ENCODE peak calls at places on chromosomes 5 and 9, in five cellular contexts. Z is H9, G is heart right ventricle, X is GM23248, W is psoas muscle. A is an unnamed sample. For H3K4me1, the result is how much of the 10 kb centered on the place peaks cover.

GRCh38 chr5:168681556-168682183 is 102.5 kb upstream of the PANK3 start:
- DNase-seq in Z (peak), G (peak), X (peak), W (peak), A (no peak)

GRCh38 chr5:141704782-141705297 is 22.8 kb upstream of the ARAP3 start:
- DNase-seq in Z (no peak), G (no peak), X (no peak), W (no peak), A (no peak)

GRCh38 chr5:116787570-116787969 is 212.9 kb upstream of the SEMA6A start:
- DNase-seq in Z (no peak), G (no peak), X (no peak), W (no peak), A (no peak)

GRCh38 chr9:137619240-137620090 is 660 bp downstream of the EHMT1 start:
- DNase-seq in Z (no peak), G (no peak), X (peak), W (peak), A (no peak)

GRCh38 chr5:79484731-79485130 is 29.2 kb downstream of the HOMER1 start:
- DNase-seq in Z (no peak), G (no peak), X (peak), W (no peak), A (no peak)

GRCh38 chr9:102867488-102867887 is 127.6 kb upstream of the CYLC2 start:
- DNase-seq in Z (no peak), G (peak), X (no peak), W (no peak), A (no peak)

GRCh38 chr5:42691413-42691861 is 65.2 kb upstream of the CCDC152 start:
- DNase-seq in Z (no peak), G (peak), X (no peak), W (no peak), A (no peak)

GRCh38 chr5:165014439-165014838 is 1509.0 kb downstream of the MAT2B start:
- DNase-seq in Z (no peak), G (no peak), X (no peak), W (no peak), A (no peak)

GRCh38 chr9:134622896-134623407 is 18.7 kb upstream of the COL5A1 start:
- DNase-seq in Z (peak), G (no peak), X (no peak), W (no peak), A (no peak)

GRCh38 chr5:178644826-178645545 is 18.1 kb upstream of the CLK4 start:
- DNase-seq in Z (no peak), G (no peak), X (peak), W (no peak), A (no peak)

GRCh38 chr5:31161772-31162171 is 31.7 kb upstream of the CDH6 start:
- DNase-seq in Z (no peak), G (no peak), X (peak), W (no peak), A (no peak)

GRCh38 chr9:2055203-2055658 is 40.1 kb downstream of the SMARCA2 start:
- DNase-seq in Z (no peak), G (no peak), X (peak), W (no peak), A (no peak)

GRCh38 chr9:107142430-107142829 is 140.6 kb upstream of the RAD23B start:
- DNase-seq in Z (no peak), G (peak), X (no peak), W (no peak), A (no peak)

GRCh38 chr9:107147134-107147533 is 135.9 kb upstream of the RAD23B start:
- DNase-seq in Z (no peak), G (no peak), X (no peak), W (no peak), A (no peak)

GRCh38 chr9:107141967-107142366 is 141.1 kb upstream of the RAD23B start:
- DNase-seq in Z (no peak), G (no peak), X (peak), W (no peak), A (no peak)

GRCh38 chr9:107142896-107143603 is 140.0 kb upstream of the RAD23B start:
- DNase-seq in Z (no peak), G (no peak), X (peak), W (no peak), A (no peak)

GRCh38 chr9:107144475-107144874 is 138.6 kb upstream of the RAD23B start:
- DNase-seq in Z (no peak), G (no peak), X (no peak), W (no peak), A (no peak)
- H3K4me1 ChIP-seq in Z (under half), G (under half), X (under half), W (under half), A (half or more)

GRCh38 chr9:127637322-127637847 is 25.3 kb downstream of the STXBP1 start:
- DNase-seq in Z (no peak), G (no peak), X (peak), W (peak), A (no peak)
- H3K27ac ChIP-seq in Z (no peak), G (no peak), X (peak), W (no peak), A (no peak)

DNA sequence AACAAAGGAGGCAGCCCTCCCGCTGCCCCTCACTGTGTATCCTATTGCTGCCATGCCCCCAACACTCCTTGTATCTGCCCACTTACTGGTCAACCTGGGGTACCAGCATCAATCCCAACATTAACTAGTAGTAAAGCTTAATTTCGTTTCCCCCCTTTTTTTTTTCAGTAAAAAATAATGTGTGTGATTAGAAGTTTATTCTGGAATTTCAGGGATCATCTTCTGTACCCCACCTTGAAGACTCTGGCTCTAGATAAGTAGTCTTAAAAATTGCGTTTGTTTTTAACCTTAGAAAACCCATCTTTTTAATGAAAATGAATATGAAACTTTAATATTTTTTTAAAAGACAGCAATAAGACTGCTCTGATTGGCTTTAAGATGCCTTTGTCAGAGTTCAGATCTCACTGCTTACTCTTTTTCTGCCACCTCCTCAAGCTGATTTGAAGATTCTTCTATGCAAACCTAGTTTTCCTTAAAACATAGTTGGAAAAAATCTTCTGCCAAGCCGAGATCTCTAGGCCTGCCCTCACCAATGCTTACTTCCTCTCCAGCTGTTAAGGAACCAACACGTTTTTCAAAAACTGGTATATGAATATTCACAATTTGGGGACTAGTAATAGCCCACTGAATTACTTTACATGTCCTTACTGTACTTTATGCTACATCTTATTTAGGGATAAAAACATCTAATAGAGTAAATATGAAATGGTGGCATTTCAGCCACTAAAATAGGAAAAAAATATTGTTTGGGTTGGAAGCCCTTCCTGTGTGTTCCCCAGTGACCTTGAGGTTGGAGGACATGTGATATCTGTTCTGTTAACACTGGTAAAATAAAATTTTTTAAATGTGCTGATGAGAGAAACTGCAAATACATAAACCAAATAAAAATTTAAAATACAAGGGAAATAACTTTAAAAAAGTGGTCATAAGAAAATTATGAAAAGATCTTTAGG is 4.0 kb upstream of the RHOBTB3 start:
- DNase-seq in Z (no peak), G (no peak), X (peak), W (no peak), A (no peak)
- H3K4me1 ChIP-seq in Z (under half), G (under half), X (half or more), W (under half), A (under half)

DNA sequence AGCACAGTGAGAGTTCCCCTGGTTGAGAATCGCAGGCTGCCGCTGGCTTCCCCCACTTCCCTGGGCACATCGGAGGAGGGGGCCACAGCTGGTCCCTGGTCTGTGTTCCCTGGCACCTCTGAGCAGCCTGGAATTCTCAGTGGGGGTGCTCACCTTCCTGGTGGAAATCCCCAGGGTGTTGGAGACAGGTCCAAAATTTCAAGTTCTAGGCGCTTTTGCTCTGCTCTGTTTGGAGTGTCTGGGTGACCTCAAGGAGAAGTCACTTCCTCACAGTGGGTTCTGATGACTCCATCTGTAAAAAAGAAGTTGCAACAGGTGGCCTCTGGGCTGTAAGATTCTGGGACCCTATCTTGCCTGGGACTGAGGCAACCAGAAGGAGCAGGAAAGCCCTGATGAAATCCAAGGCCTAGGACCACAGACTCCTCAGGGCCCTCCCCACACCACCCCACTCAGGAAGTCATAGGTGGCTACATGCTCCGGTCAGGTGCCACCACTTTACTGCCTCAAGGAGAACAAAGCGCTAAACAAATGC is at the start of gene TRAF1:
- DNase-seq in Z (no peak), G (no peak), X (no peak), W (no peak), A (no peak)
- H3K27ac ChIP-seq in Z (no peak), G (peak), X (no peak), W (no peak), A (peak)

GRCh38 chr5:62142351-62142750 is 163.7 kb upstream of the KIF2A start:
- DNase-seq in Z (no peak), G (no peak), X (no peak), W (no peak), A (no peak)
- H3K4me1 ChIP-seq in Z (under half), G (under half), X (under half), W (under half), A (under half)

DNA sequence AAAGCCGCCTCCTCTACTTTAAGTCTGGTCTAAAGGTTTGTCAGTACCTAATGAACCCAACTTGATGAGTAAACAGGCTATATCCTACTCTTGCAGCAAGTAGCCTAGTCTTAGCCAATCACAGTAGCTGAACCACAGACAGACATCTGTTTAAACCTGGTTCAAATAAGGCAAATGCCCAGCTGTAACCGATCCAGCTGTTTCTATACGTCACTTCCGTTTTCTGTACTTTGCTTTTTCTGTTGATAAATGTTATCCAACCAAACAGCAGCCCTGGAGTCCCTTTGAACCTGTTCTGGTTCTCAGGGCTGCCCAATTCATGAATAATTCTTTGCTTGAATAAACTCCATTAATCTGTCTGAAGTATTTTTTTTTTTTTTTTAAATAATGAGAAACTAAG is 76.9 kb upstream of the EQTN start:
- DNase-seq in Z (no peak), G (no peak), X (no peak), W (no peak), A (no peak)
- H3K27ac ChIP-seq in Z (no peak), G (no peak), X (no peak), W (no peak), A (no peak)

GRCh38 chr9:136531904-136532798 is 13.7 kb downstream of the NOTCH1 start:
- DNase-seq in Z (no peak), G (no peak), X (no peak), W (no peak), A (no peak)

GRCh38 chr9:136530472-136531089 is 15.3 kb downstream of the NOTCH1 start:
- DNase-seq in Z (no peak), G (no peak), X (no peak), W (no peak), A (no peak)

GRCh38 chr9:136529516-136530471 is 16.1 kb downstream of the NOTCH1 start:
- DNase-seq in Z (no peak), G (peak), X (no peak), W (no peak), A (no peak)

GRCh38 chr9:136532799-136533774 is 12.8 kb downstream of the NOTCH1 start:
- DNase-seq in Z (no peak), G (no peak), X (no peak), W (no peak), A (no peak)

GRCh38 chr9:136531186-136531903 is 14.5 kb downstream of the NOTCH1 start:
- DNase-seq in Z (no peak), G (no peak), X (no peak), W (no peak), A (no peak)
- H3K4me1 ChIP-seq in Z (under half), G (half or more), X (under half), W (under half), A (under half)

GRCh38 chr9:68779558-68780376 is 74.7 kb downstream of the PIP5K1B start:
- DNase-seq in Z (peak), G (peak), X (peak), W (peak), A (peak)

GRCh38 chr9:68780735-68781134 is 75.7 kb downstream of the PIP5K1B start:
- DNase-seq in Z (no peak), G (no peak), X (peak), W (no peak), A (no peak)

GRCh38 chr9:68780377-68780707 is 75.3 kb downstream of the PIP5K1B start:
- DNase-seq in Z (no peak), G (no peak), X (no peak), W (no peak), A (no peak)

GRCh38 chr9:68781866-68782265 is 76.8 kb downstream of the PIP5K1B start:
- DNase-seq in Z (no peak), G (no peak), X (no peak), W (no peak), A (no peak)

DNA sequence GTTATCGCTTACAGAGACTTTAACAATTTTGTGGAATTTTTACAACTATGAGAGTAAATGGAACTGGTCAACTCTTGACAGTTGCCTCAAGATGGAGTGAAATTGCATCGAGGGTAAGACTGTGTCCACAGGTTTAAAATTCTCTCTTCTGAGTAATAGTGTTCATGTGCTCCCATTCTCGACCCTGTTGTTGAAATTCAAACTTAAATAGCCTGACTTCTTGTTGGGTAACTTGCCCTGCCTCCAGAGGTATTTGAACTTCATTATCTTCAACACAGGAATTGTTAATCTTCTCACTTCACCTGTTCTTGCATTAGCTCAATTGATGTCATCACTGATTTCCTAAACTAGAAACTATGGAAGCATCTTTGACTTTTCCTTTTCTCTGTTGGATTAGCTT is 77.5 kb downstream of the PIP5K1B start:
- DNase-seq in Z (no peak), G (no peak), X (no peak), W (no peak), A (no peak)
- H3K27ac ChIP-seq in Z (no peak), G (no peak), X (no peak), W (peak), A (no peak)

DNA sequence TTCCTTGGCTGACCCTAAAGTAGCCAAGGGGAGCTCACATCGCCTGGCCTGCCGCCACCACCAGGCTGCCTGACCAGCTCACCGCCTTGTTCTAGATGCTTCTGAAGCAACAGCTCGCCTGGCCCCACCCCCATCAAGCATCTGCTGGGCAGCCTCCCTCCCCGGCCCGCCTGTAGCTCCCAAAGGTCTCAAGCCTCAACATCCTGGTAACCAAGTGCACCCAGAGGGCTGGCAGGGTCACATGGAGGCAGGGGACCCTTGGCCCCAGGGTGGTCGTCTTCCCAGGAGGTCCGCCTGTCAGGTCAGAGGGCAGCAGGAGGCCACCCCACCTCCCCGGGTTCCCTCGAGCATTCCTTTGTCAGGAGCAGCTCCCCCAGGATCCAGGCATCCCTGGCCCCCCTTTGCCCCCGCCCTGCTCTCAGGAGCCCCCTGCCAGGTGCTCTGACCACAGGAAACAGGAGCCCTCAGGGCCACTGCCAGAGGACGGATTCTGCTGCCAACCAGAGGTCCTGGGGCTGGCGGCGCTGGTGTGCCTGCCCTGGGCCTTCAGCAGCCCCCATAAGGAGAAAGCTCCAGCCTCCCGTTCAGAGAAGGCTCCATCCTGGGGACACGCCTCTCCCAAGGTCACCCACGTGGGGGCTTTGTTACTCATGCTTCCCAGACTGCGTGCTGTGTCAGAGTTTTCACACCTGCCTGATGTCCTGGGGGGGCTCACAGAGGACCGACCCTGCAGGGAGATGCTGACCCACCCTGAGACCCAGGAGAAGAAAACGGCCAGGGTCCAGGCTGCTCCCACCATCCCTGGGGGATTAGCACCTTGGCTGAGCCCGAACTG is 3.5 kb upstream of the LRRC14B start:
- DNase-seq in Z (no peak), G (no peak), X (peak), W (peak), A (no peak)
- H3K4me1 ChIP-seq in Z (under half), G (under half), X (under half), W (under half), A (under half)

GRCh38 chr5:160260881-160261815 is 31.8 kb downstream of the FABP6 start:
- DNase-seq in Z (no peak), G (no peak), X (no peak), W (no peak), A (no peak)
- H3K27ac ChIP-seq in Z (no peak), G (no peak), X (no peak), W (no peak), A (no peak)

A was measured in thoracic aorta.